ENCODE peak calls at places on chromosomes 7 and 10, in seven cellular contexts. One of them, this sample, is unnamed.

GRCh38 chr10:59954296-59954695 is 47.9 kb upstream of the CCDC6 start:
- DNase-seq in activated CD8-positive, alpha-beta T cell treated with anti-CD3 and anti-CD28 coated beads for 36 hours: no peak
- DNase-seq in fibroblast of the aortic adventitia: peak
- DNase-seq in BJ: no peak
- DNase-seq in anterior cingulate cortex: no peak
- DNase-seq in ELR: no peak
- DNase-seq in activated T-helper 9 cell treated with anti-CD3 and anti-CD28 coated beads, Interleukin-2, amount 50 U/mL, for 16 hours: no peak
- DNase-seq in this sample: no peak

GRCh38 chr7:157630301-157630853 is 293.6 kb downstream of the DNAJB6 start:
- DNase-seq in fibroblast of the aortic adventitia: no peak
- DNase-seq in ELR: no peak
- DNase-seq in anterior cingulate cortex: no peak
- DNase-seq in activated CD8-positive, alpha-beta T cell treated with anti-CD3 and anti-CD28 coated beads for 36 hours: no peak
- DNase-seq in activated T-helper 9 cell treated with anti-CD3 and anti-CD28 coated beads, Interleukin-2, amount 50 U/mL, for 16 hours: no peak
- DNase-seq in BJ: no peak
- DNase-seq in this sample: no peak

GRCh38 chr10:119316729-119317097 is 109.3 kb downstream of the GRK5 start:
- DNase-seq in activated T-helper 9 cell treated with anti-CD3 and anti-CD28 coated beads, Interleukin-2, amount 50 U/mL, for 16 hours: no peak
- DNase-seq in BJ: peak
- DNase-seq in fibroblast of the aortic adventitia: peak
- DNase-seq in anterior cingulate cortex: no peak
- DNase-seq in ELR: peak
- DNase-seq in activated CD8-positive, alpha-beta T cell treated with anti-CD3 and anti-CD28 coated beads for 36 hours: no peak
- DNase-seq in this sample: no peak

GRCh38 chr7:1567082-1567771 is 2.6 kb downstream of the PSMG3 start:
- DNase-seq in fibroblast of the aortic adventitia: peak
- DNase-seq in BJ: no peak
- DNase-seq in activated CD8-positive, alpha-beta T cell treated with anti-CD3 and anti-CD28 coated beads for 36 hours: no peak
- DNase-seq in anterior cingulate cortex: no peak
- DNase-seq in ELR: peak
- DNase-seq in activated T-helper 9 cell treated with anti-CD3 and anti-CD28 coated beads, Interleukin-2, amount 50 U/mL, for 16 hours: no peak
- DNase-seq in this sample: peak

GRCh38 chr10:5543628-5544027 is 18.9 kb downstream of the CALML3 start:
- DNase-seq in activated T-helper 9 cell treated with anti-CD3 and anti-CD28 coated beads, Interleukin-2, amount 50 U/mL, for 16 hours: no peak
- DNase-seq in anterior cingulate cortex: no peak
- DNase-seq in fibroblast of the aortic adventitia: peak
- DNase-seq in ELR: peak
- DNase-seq in activated CD8-positive, alpha-beta T cell treated with anti-CD3 and anti-CD28 coated beads for 36 hours: no peak
- DNase-seq in BJ: no peak
- DNase-seq in this sample: no peak

GRCh38 chr7:4951903-4952636 is 6.9 kb downstream of the MMD2 start:
- DNase-seq in ELR: peak
- DNase-seq in activated T-helper 9 cell treated with anti-CD3 and anti-CD28 coated beads, Interleukin-2, amount 50 U/mL, for 16 hours: no peak
- DNase-seq in activated CD8-positive, alpha-beta T cell treated with anti-CD3 and anti-CD28 coated beads for 36 hours: peak
- DNase-seq in BJ: no peak
- DNase-seq in anterior cingulate cortex: no peak
- DNase-seq in fibroblast of the aortic adventitia: peak
- DNase-seq in this sample: no peak

GRCh38 chr7:112023786-112024185 is 182.4 kb downstream of the DOCK4 start:
- DNase-seq in activated CD8-positive, alpha-beta T cell treated with anti-CD3 and anti-CD28 coated beads for 36 hours: no peak
- DNase-seq in anterior cingulate cortex: no peak
- DNase-seq in activated T-helper 9 cell treated with anti-CD3 and anti-CD28 coated beads, Interleukin-2, amount 50 U/mL, for 16 hours: no peak
- DNase-seq in fibroblast of the aortic adventitia: peak
- DNase-seq in BJ: no peak
- DNase-seq in ELR: no peak
- DNase-seq in this sample: no peak

GRCh38 chr7:75963383-75963995 is 30.9 kb downstream of the TMEM120A start:
- DNase-seq in activated CD8-positive, alpha-beta T cell treated with anti-CD3 and anti-CD28 coated beads for 36 hours: no peak
- DNase-seq in activated T-helper 9 cell treated with anti-CD3 and anti-CD28 coated beads, Interleukin-2, amount 50 U/mL, for 16 hours: no peak
- DNase-seq in anterior cingulate cortex: no peak
- DNase-seq in ELR: no peak
- DNase-seq in fibroblast of the aortic adventitia: no peak
- DNase-seq in BJ: no peak
- DNase-seq in this sample: no peak

GRCh38 chr7:106858618-106859532 is 6.2 kb upstream of the PIK3CG start:
- DNase-seq in activated T-helper 9 cell treated with anti-CD3 and anti-CD28 coated beads, Interleukin-2, amount 50 U/mL, for 16 hours: no peak
- DNase-seq in fibroblast of the aortic adventitia: peak
- DNase-seq in ELR: no peak
- DNase-seq in activated CD8-positive, alpha-beta T cell treated with anti-CD3 and anti-CD28 coated beads for 36 hours: no peak
- DNase-seq in anterior cingulate cortex: no peak
- DNase-seq in BJ: no peak
- DNase-seq in this sample: no peak

GRCh38 chr7:38669965-38670520 is 38.9 kb upstream of the AMPH start:
- DNase-seq in BJ: no peak
- DNase-seq in ELR: no peak
- DNase-seq in fibroblast of the aortic adventitia: no peak
- DNase-seq in activated CD8-positive, alpha-beta T cell treated with anti-CD3 and anti-CD28 coated beads for 36 hours: no peak
- DNase-seq in anterior cingulate cortex: no peak
- DNase-seq in activated T-helper 9 cell treated with anti-CD3 and anti-CD28 coated beads, Interleukin-2, amount 50 U/mL, for 16 hours: no peak
- DNase-seq in this sample: no peak

GRCh38 chr10:132329565-132330485 is 2.2 kb upstream of the LRRC27 start:
- DNase-seq in fibroblast of the aortic adventitia: peak
- DNase-seq in ELR: peak
- DNase-seq in BJ: no peak
- DNase-seq in activated CD8-positive, alpha-beta T cell treated with anti-CD3 and anti-CD28 coated beads for 36 hours: peak
- DNase-seq in anterior cingulate cortex: no peak
- DNase-seq in activated T-helper 9 cell treated with anti-CD3 and anti-CD28 coated beads, Interleukin-2, amount 50 U/mL, for 16 hours: no peak
- DNase-seq in this sample: peak

GRCh38 chr10:50501899-50502556 is 121.7 kb downstream of the SGMS1 start:
- DNase-seq in ELR: no peak
- DNase-seq in activated CD8-positive, alpha-beta T cell treated with anti-CD3 and anti-CD28 coated beads for 36 hours: peak
- DNase-seq in anterior cingulate cortex: no peak
- DNase-seq in BJ: no peak
- DNase-seq in fibroblast of the aortic adventitia: no peak
- DNase-seq in activated T-helper 9 cell treated with anti-CD3 and anti-CD28 coated beads, Interleukin-2, amount 50 U/mL, for 16 hours: no peak
- DNase-seq in this sample: no peak

GRCh38 chr7:157604661-157605381 is 268.0 kb downstream of the DNAJB6 start:
- DNase-seq in ELR: no peak
- DNase-seq in anterior cingulate cortex: no peak
- DNase-seq in activated CD8-positive, alpha-beta T cell treated with anti-CD3 and anti-CD28 coated beads for 36 hours: no peak
- DNase-seq in activated T-helper 9 cell treated with anti-CD3 and anti-CD28 coated beads, Interleukin-2, amount 50 U/mL, for 16 hours: no peak
- DNase-seq in fibroblast of the aortic adventitia: no peak
- DNase-seq in BJ: no peak
- DNase-seq in this sample: no peak

GRCh38 chr10:100730739-100731602 is 14.4 kb upstream of the PAX2 start:
- DNase-seq in activated CD8-positive, alpha-beta T cell treated with anti-CD3 and anti-CD28 coated beads for 36 hours: peak
- DNase-seq in fibroblast of the aortic adventitia: peak
- DNase-seq in anterior cingulate cortex: no peak
- DNase-seq in ELR: no peak
- DNase-seq in BJ: no peak
- DNase-seq in activated T-helper 9 cell treated with anti-CD3 and anti-CD28 coated beads, Interleukin-2, amount 50 U/mL, for 16 hours: no peak
- DNase-seq in this sample: no peak

GRCh38 chr7:129279757-129280156 is 54.9 kb downstream of the AHCYL2 start:
- DNase-seq in activated T-helper 9 cell treated with anti-CD3 and anti-CD28 coated beads, Interleukin-2, amount 50 U/mL, for 16 hours: no peak
- DNase-seq in activated CD8-positive, alpha-beta T cell treated with anti-CD3 and anti-CD28 coated beads for 36 hours: peak
- DNase-seq in BJ: no peak
- DNase-seq in fibroblast of the aortic adventitia: no peak
- DNase-seq in ELR: no peak
- DNase-seq in anterior cingulate cortex: no peak
- DNase-seq in this sample: no peak

GRCh38 chr7:101197991-101198390 is 2.8 kb downstream of the MOGAT3 start:
- DNase-seq in ELR: no peak
- DNase-seq in fibroblast of the aortic adventitia: no peak
- DNase-seq in activated CD8-positive, alpha-beta T cell treated with anti-CD3 and anti-CD28 coated beads for 36 hours: no peak
- DNase-seq in BJ: no peak
- DNase-seq in activated T-helper 9 cell treated with anti-CD3 and anti-CD28 coated beads, Interleukin-2, amount 50 U/mL, for 16 hours: no peak
- DNase-seq in anterior cingulate cortex: no peak
- DNase-seq in this sample: no peak

GRCh38 chr7:129774359-129774758 is 162.8 kb downstream of the NRF1 start:
- DNase-seq in BJ: no peak
- DNase-seq in anterior cingulate cortex: no peak
- DNase-seq in ELR: no peak
- DNase-seq in fibroblast of the aortic adventitia: no peak
- DNase-seq in activated CD8-positive, alpha-beta T cell treated with anti-CD3 and anti-CD28 coated beads for 36 hours: no peak
- DNase-seq in activated T-helper 9 cell treated with anti-CD3 and anti-CD28 coated beads, Interleukin-2, amount 50 U/mL, for 16 hours: no peak
- DNase-seq in this sample: no peak

This sample was measured in frontal cortex.